ENCODE peak calls at places on chromosomes 4 and X, in ten cellular contexts. U is IMR-90; A is pancreas; M is colonic mucosa; N is left lung; R is transverse colon; E is BE2C; I is ascending aorta; B is CD8-positive, alpha-beta T cell; J is brain microvascular endothelial cell. P is an unnamed sample.

GRCh38 chr4:8351931-8352367 is 82.4 kb downstream of the HTRA3 start:
- DNase-seq in U (peak; percentile 39), A (no peak), M (no peak), N (peak; percentile 40), R (no peak), E (no peak), I (no peak), B (no peak), J (peak; percentile 9), P (peak; percentile 88)

GRCh38 chr4:115648786-115649185 is 535.4 kb upstream of the NDST4 start:
- DNase-seq in U (no peak), A (no peak), M (no peak), N (no peak), R (no peak), E (no peak), I (no peak), B (no peak), J (no peak), P (no peak)

GRCh38 chr4:32858971-32859370 is 2138.8 kb downstream of the PCDH7 start:
- DNase-seq in U (peak; percentile 31), A (no peak), M (no peak), N (no peak), R (no peak), E (no peak), I (no peak), B (no peak), J (peak; percentile 2), P (no peak)

GRCh38 chrX:17732138-17732783 is 5.0 kb upstream of the SCML1 start:
- DNase-seq in U (peak; percentile 55), A (no peak), M (no peak), N (no peak), R (no peak), E (no peak), I (no peak), B (no peak), J (no peak), P (no peak)

GRCh38 chrX:1661048-1661921 is 46.4 kb downstream of the ASMT start:
- DNase-seq in U (no peak), A (no peak), M (peak; percentile 33), N (peak; percentile 76), R (peak; percentile 68), E (no peak), I (peak; percentile 22), B (peak; percentile 85), J (no peak), P (no peak)

GRCh38 chrX:100864967-100865366 is 9.2 kb downstream of the NOX1 start:
- DNase-seq in U (peak; percentile 57), A (no peak), M (no peak), N (no peak), R (no peak), E (no peak), I (no peak), B (no peak), J (peak; percentile 38), P (no peak)

GRCh38 chrX:128518508-128518907 is 466.3 kb upstream of the ACTRT1 start:
- DNase-seq in U (peak; percentile 1), A (no peak), M (no peak), N (no peak), R (no peak), E (no peak), I (no peak), B (no peak), J (no peak), P (no peak)

GRCh38 chr4:2797545-2798305 is 4.8 kb downstream of the SH3BP2 start:
- DNase-seq in U (no peak), A (peak; percentile 69), M (peak; percentile 22), N (no peak), R (no peak), E (peak; percentile 61), I (no peak), B (no peak), J (no peak), P (peak; percentile 44)

GRCh38 chrX:45133465-45133864 is 67.2 kb downstream of the DIPK2B start:
- DNase-seq in U (no peak), A (no peak), M (no peak), N (no peak), R (no peak), E (no peak), I (no peak), B (no peak), J (no peak), P (no peak)

GRCh38 chrX:70132877-70133302 is 357 bp upstream of the IGBP1 start:
- DNase-seq in U (peak; percentile 3), A (no peak), M (no peak), N (no peak), R (no peak), E (no peak), I (no peak), B (no peak), J (no peak), P (no peak)

GRCh38 chrX:17828156-17828555 is 32.9 kb downstream of the RAI2 start:
- DNase-seq in U (no peak), A (no peak), M (no peak), N (no peak), R (no peak), E (no peak), I (no peak), B (no peak), J (no peak), P (no peak)

GRCh38 chr4:7610841-7611240 is 176.1 kb upstream of the PSAPL1 start:
- DNase-seq in U (no peak), A (no peak), M (no peak), N (no peak), R (no peak), E (no peak), I (no peak), B (no peak), J (no peak), P (no peak)

GRCh38 chr4:168857546-168858314 is 152.3 kb downstream of the CBR4 start:
- DNase-seq in U (peak; percentile 94), A (no peak), M (no peak), N (no peak), R (no peak), E (no peak), I (no peak), B (no peak), J (peak; percentile 78), P (no peak)

GRCh38 chr4:17765514-17766286 is 15.7 kb downstream of the FAM184B start:
- DNase-seq in U (no peak), A (no peak), M (no peak), N (no peak), R (no peak), E (no peak), I (no peak), B (no peak), J (no peak), P (no peak)

DNA sequence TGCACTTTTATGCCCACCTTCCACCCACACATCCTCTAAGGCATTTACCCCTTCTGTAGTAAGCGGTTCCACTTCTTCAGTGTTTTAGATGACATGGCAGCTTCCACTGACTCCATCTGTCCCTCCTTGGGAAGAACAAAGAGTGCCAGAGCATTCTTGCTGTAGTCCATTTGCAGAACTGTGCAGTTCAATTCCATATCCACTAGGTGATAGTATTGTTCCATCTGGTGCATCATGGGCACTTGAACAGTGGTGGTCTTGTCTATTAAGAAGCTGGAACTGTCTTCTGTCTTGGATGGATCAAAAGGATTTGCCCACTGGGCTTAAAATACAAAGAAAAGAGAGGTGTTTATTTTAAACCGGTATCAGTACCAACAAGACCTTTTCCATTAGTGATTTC is 3.5 kb downstream of the SERPINA7 start:
- DNase-seq in U (no peak), A (no peak), M (no peak), N (no peak), R (no peak), E (no peak), I (no peak), B (no peak), J (no peak), P (no peak)
- TF ChIP-seq CTCF in U (no peak), A (no peak), M (no peak), N (no peak), R (no peak), E (peak; percentile 10), I (no peak), B (no peak), J (peak; percentile 27), P (peak; percentile 28)

GRCh38 chrX:47200385-47201150 is 6.9 kb downstream of the UBA1 start:
- DNase-seq in U (peak; percentile 65), A (no peak), M (peak; percentile 65), N (no peak), R (peak; percentile 55), E (no peak), I (no peak), B (no peak), J (peak; percentile 21), P (no peak)

GRCh38 chrX:47202877-47203276 is 9.2 kb downstream of the UBA1 start:
- DNase-seq in U (no peak), A (no peak), M (no peak), N (no peak), R (no peak), E (no peak), I (no peak), B (no peak), J (no peak), P (peak; percentile 76)

GRCh38 chrX:47199286-47199685 is 5.7 kb downstream of the UBA1 start:
- DNase-seq in U (no peak), A (no peak), M (no peak), N (no peak), R (no peak), E (no peak), I (no peak), B (no peak), J (no peak), P (no peak)

GRCh38 chrX:47202316-47202715 is 8.7 kb downstream of the UBA1 start:
- DNase-seq in U (no peak), A (no peak), M (no peak), N (no peak), R (no peak), E (no peak), I (no peak), B (no peak), J (no peak), P (no peak)

GRCh38 chrX:47201545-47201944 is 7.9 kb downstream of the UBA1 start:
- DNase-seq in U (no peak), A (no peak), M (no peak), N (no peak), R (no peak), E (no peak), I (no peak), B (no peak), J (no peak), P (no peak)
- H3K36me3 ChIP-seq in U (peaks cover 85% of the 10 kb centered on the region), A (peaks cover 7% of the 10 kb centered on the region), M (peaks cover 48% of the 10 kb centered on the region), N (peaks cover 83% of the 10 kb centered on the region), R (peaks cover 2% of the 10 kb centered on the region), E (peaks cover 76% of the 10 kb centered on the region), I (peaks cover 87% of the 10 kb centered on the region), B (peaks cover 41% of the 10 kb centered on the region), J (peaks cover 90% of the 10 kb centered on the region), P (peaks cover 80% of the 10 kb centered on the region)

GRCh38 chrX:77788050-77788449 is 2.0 kb upstream of the ATRX start:
- DNase-seq in U (peak; percentile 14), A (no peak), M (peak; percentile 61), N (no peak), R (no peak), E (no peak), I (no peak), B (no peak), J (no peak), P (no peak)
- H3K4me3 ChIP-seq in U (no peak overlapping the region), A (no peak overlapping the region), M (no peak overlapping the region), N (no peak overlapping the region), R (no peak overlapping the region), E (no peak overlapping the region), I (no peak overlapping the region), B (peak overlapping the region; percentile 50), J (no peak overlapping the region), P (no peak overlapping the region)

DNA sequence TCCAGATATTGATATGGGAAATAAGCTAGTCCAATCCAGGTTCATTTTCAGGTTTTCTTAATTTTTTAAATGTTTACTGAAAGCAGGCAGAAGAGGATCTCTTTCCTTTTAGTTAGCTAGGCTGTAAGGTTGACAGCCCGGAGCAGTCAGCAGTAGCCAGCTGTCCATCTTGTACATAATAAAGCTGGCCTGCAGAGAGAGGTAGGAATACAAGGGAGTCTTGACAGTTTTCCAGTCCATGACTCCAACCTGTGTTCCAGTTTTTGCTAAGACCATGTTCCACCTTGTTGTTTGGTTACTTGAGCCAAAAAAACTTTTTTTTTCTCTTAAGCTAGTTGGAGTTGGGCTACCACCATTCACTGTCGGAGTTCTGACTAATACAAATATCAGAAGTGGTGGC is 402.7 kb upstream of the TEX13C start:
- DNase-seq in U (no peak), A (no peak), M (no peak), N (no peak), R (no peak), E (no peak), I (no peak), B (no peak), J (no peak), P (no peak)
- TF ChIP-seq CTCF in U (no peak), A (no peak), M (no peak), N (no peak), R (no peak), E (no peak), I (no peak), B (no peak), J (no peak), P (no peak)

P was measured in thyroid gland.